ENCODE peak calls at places on chromosomes 13 and 19, in five cellular contexts. A is right atrium auricular region, N is mammary epithelial cell, C is tibial artery, G is cardiac muscle cell. Y is an unnamed sample.
A peak's percentile ranks its signal among the peaks of the same experiment; 100 is the strongest.

GRCh38 chr19:17576758-17577532 is 21.5 kb downstream of the COLGALT1 start:
- DNase-seq in A (no peak), G (peak; percentile 51), N (peak; percentile 5), C (no peak), Y (no peak)

GRCh38 chr13:90622547-90622946 is 724.9 kb upstream of the MIR17HG start:
- DNase-seq in C (no peak), N (peak; percentile 62), A (no peak), G (peak; percentile 3), Y (no peak)

GRCh38 chr19:3186377-3186688 is 603 bp downstream of the NCLN start:
- DNase-seq in A (no peak), N (peak; percentile 15), C (no peak), G (peak; percentile 14), Y (no peak)

GRCh38 chr13:29434217-29434940 is 161.1 kb downstream of the SLC7A1 start:
- DNase-seq in G (no peak), C (no peak), A (no peak), N (no peak), Y (no peak)

GRCh38 chr13:80664930-80665329 is 324.0 kb upstream of the SPRY2 start:
- DNase-seq in A (no peak), C (no peak), N (no peak), G (peak; percentile 68), Y (no peak)

GRCh38 chr13:105107781-105108180 is 1427.7 kb downstream of the EFNB2 start:
- DNase-seq in C (no peak), G (no peak), N (no peak), A (no peak), Y (no peak)

GRCh38 chr19:38209671-38210457 is 14.2 kb downstream of the DPF1 start:
- DNase-seq in G (peak; percentile 52), C (peak; percentile 74), N (no peak), A (peak; percentile 75), Y (no peak)

GRCh38 chr13:73259061-73259908 is 200.5 kb downstream of the KLF5 start:
- DNase-seq in N (no peak), G (peak; percentile 38), A (no peak), C (no peak), Y (peak; percentile 20)

GRCh38 chr19:19474950-19475781 is 40.2 kb downstream of the TSSK6 start:
- DNase-seq in N (no peak), C (no peak), G (no peak), A (no peak), Y (no peak)

GRCh38 chr19:7595466-7596133 is at the start of gene CAMSAP3:
- DNase-seq in A (no peak), G (no peak), C (no peak), N (peak; percentile 38), Y (no peak)

GRCh38 chr19:18450934-18451836 is 13.3 kb upstream of the ISYNA1 start:
- DNase-seq in N (no peak), C (peak; percentile 83), A (peak; percentile 87), G (peak; percentile 81), Y (no peak)

GRCh38 chr19:3692141-3693029 is 7.9 kb downstream of the PIP5K1C start:
- DNase-seq in G (no peak), A (no peak), N (no peak), C (no peak), Y (no peak)

GRCh38 chr19:41861098-41861768 is 1.2 kb downstream of the RPS19 start:
- DNase-seq in C (no peak), N (no peak), G (no peak), A (no peak), Y (no peak)

GRCh38 chr13:95438297-95438696 is 114.2 kb upstream of the CLDN10 start:
- DNase-seq in N (no peak), C (no peak), A (no peak), G (peak; percentile 72), Y (no peak)

GRCh38 chr13:45258339-45258685 is 57.5 kb upstream of the KCTD4 start:
- DNase-seq in G (peak; percentile 56), C (no peak), N (no peak), A (no peak), Y (no peak)

GRCh38 chr13:76885203-76886004 is 801 bp downstream of the KCTD12 start:
- DNase-seq in A (peak; percentile 83), C (peak; percentile 73), N (peak; percentile 74), G (peak; percentile 80), Y (no peak)

GRCh38 chr19:588093-588742 is 1.5 kb upstream of the HCN2 start:
- DNase-seq in C (no peak), A (no peak), G (peak; percentile 86), N (peak; percentile 75), Y (no peak)

GRCh38 chr19:55076321-55076720 is 652 bp downstream of the EPS8L1 start:
- DNase-seq in G (no peak), N (no peak), A (no peak), C (no peak), Y (no peak)

GRCh38 chr13:28679628-28680027 is 20.7 kb downstream of the POMP start:
- DNase-seq in A (no peak), N (no peak), C (no peak), G (peak; percentile 35), Y (no peak)

GRCh38 chr13:80100636-80101035 is 240.3 kb downstream of the SPRY2 start:
- DNase-seq in C (no peak), G (peak; percentile 56), N (no peak), A (no peak), Y (no peak)

GRCh38 chr13:97224544-97225324 is 2.6 kb downstream of the MBNL2 start:
- DNase-seq in A (no peak), C (no peak), G (peak; percentile 66), N (peak; percentile 71), Y (no peak)

GRCh38 chr19:3357731-3358391 is 8.5 kb upstream of the NFIC start:
- DNase-seq in G (no peak), N (no peak), C (no peak), A (no peak), Y (no peak)

GRCh38 chr13:94415484-94415883 is 64.0 kb downstream of the DCT start:
- DNase-seq in C (no peak), A (no peak), N (no peak), G (no peak), Y (no peak)

GRCh38 chr13:27954406-27954851 is 14.7 kb downstream of the CDX2 start:
- DNase-seq in G (peak; percentile 20), C (no peak), N (no peak), A (no peak), Y (no peak)

GRCh38 chr13:60411983-60412382 is 15.0 kb downstream of the TDRD3 start:
- DNase-seq in A (no peak), C (no peak), G (peak; percentile 62), N (no peak), Y (no peak)

GRCh38 chr19:10353793-10354391 is 14.5 kb upstream of the ICAM3 start:
- DNase-seq in G (peak; percentile 25), N (no peak), A (peak; percentile 64), C (no peak), Y (no peak)

GRCh38 chr13:25806304-25806974 is 245.4 kb downstream of the SHISA2 start:
- DNase-seq in N (peak; percentile 63), C (no peak), A (no peak), G (no peak), Y (no peak)
- H3K4me3 ChIP-seq in N (no peak overlapping the region), C (no peak overlapping the region), A (no peak overlapping the region), G (no peak overlapping the region), Y (no peak overlapping the region)

GRCh38 chr19:11581740-11582139 is 4.3 kb upstream of the ACP5 start:
- DNase-seq in N (no peak), G (peak; percentile 36), A (no peak), C (no peak), Y (no peak)
- H3K4me3 ChIP-seq in N (no peak overlapping the region), G (no peak overlapping the region), A (no peak overlapping the region), C (no peak overlapping the region), Y (no peak overlapping the region)

GRCh38 chr19:48750771-48751504 is 1.5 kb downstream of the FUT1 start:
- DNase-seq in G (no peak), A (no peak), N (no peak), C (no peak), Y (no peak)

GRCh38 chr19:48751835-48752510 is 468 bp downstream of the FUT1 start:
- DNase-seq in N (peak; percentile 31), C (no peak), A (no peak), G (no peak), Y (no peak)

GRCh38 chr19:48749571-48750198 is 2.8 kb downstream of the FUT1 start:
- DNase-seq in A (no peak), N (no peak), G (no peak), C (no peak), Y (no peak)

GRCh38 chr19:48752511-48753365 is at the start of gene FUT1:
- DNase-seq in A (peak; percentile 59), N (peak; percentile 97), C (peak; percentile 37), G (peak; percentile 47), Y (no peak)

DNA sequence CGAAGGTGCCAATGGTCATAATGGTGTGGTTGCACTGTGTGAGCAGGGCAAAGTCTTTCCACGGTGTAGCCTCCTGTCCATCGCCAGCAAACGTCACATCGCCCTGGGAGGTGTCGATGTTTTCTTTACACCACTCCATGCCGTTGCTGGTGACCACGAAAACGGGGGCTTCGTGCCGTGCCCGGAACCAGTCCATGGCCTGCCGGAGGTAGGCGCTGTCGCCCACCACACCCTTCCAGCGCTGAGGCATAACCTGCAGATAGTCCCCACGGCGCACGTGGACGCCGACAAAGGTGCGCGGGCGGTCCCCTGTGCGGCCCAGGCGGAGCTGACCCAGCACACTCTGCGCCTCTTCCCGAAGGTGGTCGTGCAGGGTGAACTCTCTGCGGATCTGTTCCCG is 2.1 kb downstream of the FUT1 start:
- DNase-seq in G (no peak), A (no peak), N (no peak), C (no peak), Y (no peak)
- H3K4me3 ChIP-seq in G (no peak overlapping the region), A (no peak overlapping the region), N (no peak overlapping the region), C (no peak overlapping the region), Y (no peak overlapping the region)

DNA sequence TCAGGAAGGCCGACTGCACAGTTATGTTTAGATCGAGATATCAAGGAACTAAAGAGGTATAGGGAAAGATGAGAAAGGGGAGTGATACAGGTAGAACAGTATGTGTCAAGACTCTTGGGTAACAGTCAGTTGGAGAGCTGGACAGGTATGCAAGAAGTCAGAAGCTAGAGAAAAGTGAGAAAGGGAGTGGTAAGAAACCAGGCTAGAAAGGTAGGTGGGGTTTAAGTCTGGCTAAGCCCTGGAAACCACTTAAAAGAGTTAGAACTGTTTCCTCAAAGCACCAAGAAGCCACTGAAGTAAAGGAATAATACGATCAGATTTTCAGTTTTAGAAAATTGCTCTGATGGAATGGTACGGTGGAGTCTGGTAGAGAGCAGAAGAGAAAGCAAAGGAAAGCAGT is 196.4 kb downstream of the VWA8 start:
- DNase-seq in G (no peak), C (no peak), A (no peak), N (no peak), Y (no peak)
- H3K4me3 ChIP-seq in G (no peak overlapping the region), C (no peak overlapping the region), A (no peak overlapping the region), N (no peak overlapping the region), Y (no peak overlapping the region)

DNA sequence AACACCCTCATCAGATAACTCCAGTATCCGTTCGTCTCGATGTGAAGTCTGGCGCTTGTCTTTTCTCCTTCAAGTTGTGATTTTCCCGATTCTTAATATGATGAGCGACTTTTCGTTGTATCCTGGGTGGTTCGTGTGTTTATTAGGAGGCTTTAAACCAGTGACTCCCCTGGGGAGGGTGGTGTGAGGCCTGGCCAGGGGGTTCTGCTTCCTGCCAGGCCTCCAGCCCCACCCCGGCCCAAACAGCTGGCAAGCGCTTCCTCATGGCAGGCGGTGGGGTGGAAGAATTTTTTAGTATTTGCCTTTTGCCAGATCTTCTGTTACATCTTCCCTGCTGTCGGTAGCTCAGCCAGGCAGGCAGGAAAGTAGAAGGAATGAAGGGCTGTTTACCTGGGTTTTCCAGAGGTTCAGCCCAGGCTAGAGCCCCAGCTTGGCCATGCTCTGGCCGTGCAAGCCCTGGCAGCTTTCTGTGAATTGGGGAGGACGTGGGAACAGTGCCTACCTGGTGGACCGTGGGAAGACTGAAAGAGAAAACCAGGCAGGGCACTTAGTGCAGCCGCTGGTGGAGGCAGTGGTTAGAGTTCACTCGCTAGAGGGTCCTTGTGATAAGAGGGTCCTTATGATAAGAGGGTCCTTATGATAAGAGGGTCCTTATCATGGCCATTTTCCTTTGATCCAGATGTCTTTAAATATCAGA is 37.7 kb upstream of the DCUN1D2 start:
- DNase-seq in C (no peak), G (no peak), A (no peak), N (no peak), Y (no peak)
- H3K4me3 ChIP-seq in C (no peak overlapping the region), G (no peak overlapping the region), A (no peak overlapping the region), N (no peak overlapping the region), Y (no peak overlapping the region)